ENCODE peak calls at places on chromosome 11, in four cellular contexts. S, D, F and L are unnamed samples.

GRCh38 chr11:111826322-111826950 is 44.9 kb downstream of the ALG9 start:
- DNase-seq in S (no peak), D (no peak), F (no peak), L (no peak)

GRCh38 chr11:66684635-66685034 is 6.9 kb upstream of the RBM4B start:
- DNase-seq in S (no peak), D (no peak), F (no peak), L (no peak)

GRCh38 chr11:83292709-83293435 is 6.7 kb upstream of the CCDC90B start:
- DNase-seq in S (no peak), D (no peak), F (peak), L (no peak)

GRCh38 chr11:103703437-103703836 is 333.0 kb upstream of the DDI1 start:
- DNase-seq in S (no peak), D (no peak), F (no peak), L (no peak)

GRCh38 chr11:114348200-114349191 is 51.8 kb downstream of the C11orf71 start:
- DNase-seq in S (peak), D (no peak), F (peak), L (no peak)

GRCh38 chr11:69925366-69926196 is 106.4 kb upstream of the FGF3 start:
- DNase-seq in S (no peak), D (no peak), F (no peak), L (no peak)

GRCh38 chr11:3894128-3894731 is 38.8 kb downstream of the STIM1 start:
- DNase-seq in S (no peak), D (peak), F (no peak), L (no peak)

GRCh38 chr11:35083181-35084061 is 55.5 kb upstream of the CD44 start:
- DNase-seq in S (no peak), D (peak), F (peak), L (no peak)

GRCh38 chr11:102241026-102241425 is 76.3 kb upstream of the BIRC3 start:
- DNase-seq in S (no peak), D (no peak), F (peak), L (no peak)

GRCh38 chr11:97140885-97141494 is 751.2 kb downstream of the JRKL start:
- DNase-seq in S (no peak), D (no peak), F (no peak), L (no peak)

GRCh38 chr11:22163394-22163797 is 29.5 kb upstream of the ANO5 start:
- DNase-seq in S (no peak), D (no peak), F (no peak), L (no peak)

GRCh38 chr11:126716456-126717083 is 284.0 kb downstream of the KIRREL3 start:
- DNase-seq in S (peak), D (no peak), F (peak), L (peak)

GRCh38 chr11:132895340-132895739 is 637.0 kb downstream of the OPCML start:
- DNase-seq in S (no peak), D (no peak), F (peak), L (no peak)

GRCh38 chr11:848380-848931 is 5.8 kb downstream of the TSPAN4 start:
- DNase-seq in S (peak), D (no peak), F (no peak), L (peak)

GRCh38 chr11:848988-849824 is 6.6 kb downstream of the TSPAN4 start:
- DNase-seq in S (peak), D (no peak), F (no peak), L (peak)

GRCh38 chr11:849951-850776 is 7.5 kb downstream of the TSPAN4 start:
- DNase-seq in S (no peak), D (no peak), F (no peak), L (no peak)

GRCh38 chr11:852762-853161 is 10.1 kb downstream of the TSPAN4 start:
- DNase-seq in S (no peak), D (no peak), F (no peak), L (no peak)

GRCh38 chr11:850777-851762 is 8.4 kb downstream of the TSPAN4 start:
- DNase-seq in S (peak), D (no peak), F (no peak), L (no peak)
- TF ChIP-seq CTCF in S (peak), D (no peak), F (peak), L (no peak)

DNA sequence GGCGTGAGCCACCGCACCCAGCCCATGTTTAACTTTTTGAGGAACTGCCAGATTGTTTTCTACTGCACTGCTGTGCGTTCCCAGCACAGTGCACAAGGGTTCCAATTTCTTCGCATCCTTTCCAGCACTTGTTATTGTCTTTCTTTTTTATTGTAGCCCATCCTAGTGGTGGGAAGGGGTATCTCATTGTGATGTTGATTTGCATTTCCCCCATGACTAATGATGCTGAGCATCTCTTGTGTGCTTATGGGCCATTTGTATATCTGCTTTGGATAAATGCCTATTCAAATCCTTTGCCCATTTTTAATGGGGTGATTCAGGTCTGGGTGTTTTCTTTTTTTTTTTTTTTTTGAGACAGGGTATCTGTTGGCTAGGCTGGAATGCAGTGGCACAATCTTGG is 36.6 kb upstream of the SYT7 start:
- DNase-seq in S (no peak), D (no peak), F (no peak), L (no peak)
- TF ChIP-seq CTCF in S (peak), D (no peak), F (peak), L (peak)

DNA sequence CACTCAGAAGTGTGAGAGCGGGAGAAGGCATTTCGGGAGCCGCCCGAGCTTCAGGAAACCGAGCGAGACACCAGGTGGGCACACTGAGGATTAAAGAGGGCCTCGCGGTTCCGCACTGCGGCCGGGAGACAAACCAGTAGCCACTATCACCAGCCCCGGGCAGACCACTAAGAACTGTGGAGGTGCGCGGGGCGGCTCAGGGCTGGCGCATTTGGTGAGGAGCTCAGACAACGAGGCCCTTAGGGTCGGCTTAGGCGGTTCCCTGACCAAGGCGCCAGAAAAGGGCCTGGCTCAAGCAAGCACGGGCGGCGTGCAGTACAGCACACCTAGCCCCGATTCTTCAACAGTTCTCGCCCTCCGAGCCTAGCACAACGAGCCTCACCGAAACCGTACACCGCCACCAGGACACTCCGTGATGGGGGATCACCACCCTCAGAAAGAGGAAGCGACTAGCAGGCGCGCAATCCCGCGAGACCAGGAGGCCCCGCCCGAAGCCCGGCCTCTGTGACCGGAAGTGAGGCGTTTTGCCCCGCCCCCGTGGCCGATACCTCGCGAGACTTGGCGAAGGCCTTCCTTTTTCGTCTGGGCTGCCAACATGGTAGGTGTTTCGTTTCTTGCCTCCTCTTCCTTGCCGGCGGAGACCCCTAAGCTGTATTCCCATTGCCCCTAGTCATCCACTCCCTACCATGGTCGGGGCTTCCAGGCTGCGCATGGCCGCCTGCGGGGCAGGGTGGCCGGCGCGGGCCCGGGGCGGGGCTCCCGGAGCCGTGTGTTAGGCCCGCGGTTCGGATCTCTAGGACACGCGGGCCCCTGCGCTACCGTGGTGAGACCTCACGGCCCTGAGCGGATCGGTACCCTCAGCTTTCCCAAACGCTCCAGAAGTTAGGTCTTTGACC is at the start of the genes RPL27A and TRIM66:
- DNase-seq in S (peak), D (peak), F (peak), L (peak)
- TF ChIP-seq CTCF in S (no peak), D (no peak), F (peak), L (no peak)

GRCh38 chr11:12496181-12497025 is 119.0 kb downstream of the PARVA start:
- DNase-seq in S (peak), D (no peak), F (no peak), L (no peak)
- TF ChIP-seq CTCF in S (peak), D (peak), F (peak), L (no peak)

DNA sequence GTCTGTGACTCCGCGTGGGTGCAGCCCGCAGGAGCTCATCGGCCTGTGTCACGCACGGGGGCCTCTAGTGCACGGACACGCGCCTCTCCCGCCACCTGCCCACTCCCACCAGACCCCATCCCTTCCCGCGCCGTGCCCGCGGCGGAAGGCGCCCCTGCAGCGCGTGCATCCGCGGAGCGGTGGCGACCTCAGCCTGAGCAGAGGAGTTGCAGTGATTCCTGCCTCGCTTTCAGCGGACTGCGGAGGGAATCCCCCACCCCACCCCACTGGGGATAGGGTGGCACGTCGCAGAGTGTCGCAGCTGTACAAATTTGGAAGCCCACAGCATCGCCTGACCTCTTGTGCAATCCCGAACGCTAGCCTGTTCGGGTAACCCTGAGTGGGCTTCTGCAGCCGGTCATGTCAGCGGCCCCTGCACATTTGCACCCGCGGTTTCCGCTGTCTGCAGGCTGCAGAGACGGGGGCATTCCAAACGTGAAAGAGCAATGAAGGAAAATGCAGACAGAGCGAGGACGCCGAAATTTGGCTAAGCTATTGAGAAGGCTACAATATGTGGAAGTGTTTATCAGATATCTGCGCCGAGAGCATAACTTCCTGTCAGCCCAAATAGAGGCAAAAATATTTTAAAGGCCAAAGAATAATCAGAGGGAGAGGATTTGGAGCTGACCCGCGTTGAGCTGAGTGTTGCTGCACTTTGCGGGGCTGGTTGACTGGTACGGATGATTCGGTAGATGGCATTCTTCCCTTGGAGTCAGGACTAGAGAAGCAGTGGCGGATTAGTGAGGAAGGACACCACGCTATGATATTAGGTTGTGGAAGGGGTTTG is 619 bp upstream of the ARHGAP20 start:
- DNase-seq in S (no peak), D (peak), F (peak), L (no peak)
- TF ChIP-seq CTCF in S (no peak), D (no peak), F (peak), L (no peak)